ENCODE peak calls at places on chromosomes 3 and 15, in six cellular contexts. Q is endothelial cell of umbilical vein, W is adipocyte, E is fibroblast of lung, C is heart left ventricle, A is neural progenitor cell. K is an unnamed sample.
A peak's percentile ranks its signal among the peaks of the same experiment; 100 is the strongest.

GRCh38 chr3:177680442-177680821 is 483.1 kb upstream of the TBL1XR1 start:
- DNase-seq in Q (peak; percentile 27), W (peak; percentile 40), E (peak; percentile 73), C (no peak), A (no peak), K (no peak)

GRCh38 chr3:194768586-194768985 is 82.9 kb downstream of the FAM43A start:
- DNase-seq in Q (no peak), W (no peak), E (no peak), C (no peak), A (no peak), K (no peak)

GRCh38 chr15:22265056-22265945 is 185.0 kb downstream of the OR4M2 start:
- DNase-seq in Q (no peak), W (no peak), E (no peak), C (no peak), A (no peak), K (no peak)

GRCh38 chr15:75043509-75044257 is 20.3 kb downstream of the PPCDC start:
- DNase-seq in Q (peak; percentile 97), W (peak; percentile 100), E (peak; percentile 99), C (peak; percentile 99), A (no peak), K (peak; percentile 98)

GRCh38 chr15:73621286-73621826 is 11.8 kb downstream of the NPTN start:
- DNase-seq in Q (no peak), W (peak; percentile 49), E (no peak), C (no peak), A (no peak), K (no peak)

GRCh38 chr3:38362825-38363224 is 16.2 kb downstream of the XYLB start:
- DNase-seq in Q (no peak), W (no peak), E (no peak), C (no peak), A (no peak), K (no peak)

GRCh38 chr15:80404057-80404718 is at the start of gene ARNT2:
- DNase-seq in Q (no peak), W (peak; percentile 73), E (peak; percentile 33), C (no peak), A (peak; percentile 84), K (no peak)

GRCh38 chr15:74823324-74823723 is 3.1 kb upstream of the CPLX3 start:
- DNase-seq in Q (no peak), W (no peak), E (no peak), C (no peak), A (no peak), K (no peak)

GRCh38 chr3:115834068-115834467 is 210.8 kb downstream of the GAP43 start:
- DNase-seq in Q (no peak), W (peak; percentile 71), E (peak; percentile 91), C (no peak), A (no peak), K (peak; percentile 69)

GRCh38 chr15:28912422-28912821 is 26.6 kb downstream of the APBA2 start:
- DNase-seq in Q (no peak), W (peak; percentile 22), E (no peak), C (no peak), A (no peak), K (no peak)

GRCh38 chr15:95451891-95452290 is 878.6 kb upstream of the NR2F2 start:
- DNase-seq in Q (no peak), W (no peak), E (no peak), C (no peak), A (no peak), K (no peak)

GRCh38 chr3:177724020-177724638 is 526.8 kb upstream of the TBL1XR1 start:
- DNase-seq in Q (peak; percentile 44), W (peak; percentile 36), E (no peak), C (peak; percentile 66), A (no peak), K (no peak)

GRCh38 chr15:72947709-72948108 is 104.6 kb upstream of the NEO1 start:
- DNase-seq in Q (no peak), W (no peak), E (no peak), C (no peak), A (no peak), K (no peak)

GRCh38 chr3:156332304-156332703 is 211.9 kb downstream of the KCNAB1 start:
- DNase-seq in Q (no peak), W (no peak), E (no peak), C (no peak), A (no peak), K (no peak)

GRCh38 chr3:71104090-71104489 is 479.4 kb downstream of the FOXP1 start:
- DNase-seq in Q (peak; percentile 59), W (peak; percentile 85), E (peak; percentile 96), C (no peak), A (no peak), K (peak; percentile 74)

DNA sequence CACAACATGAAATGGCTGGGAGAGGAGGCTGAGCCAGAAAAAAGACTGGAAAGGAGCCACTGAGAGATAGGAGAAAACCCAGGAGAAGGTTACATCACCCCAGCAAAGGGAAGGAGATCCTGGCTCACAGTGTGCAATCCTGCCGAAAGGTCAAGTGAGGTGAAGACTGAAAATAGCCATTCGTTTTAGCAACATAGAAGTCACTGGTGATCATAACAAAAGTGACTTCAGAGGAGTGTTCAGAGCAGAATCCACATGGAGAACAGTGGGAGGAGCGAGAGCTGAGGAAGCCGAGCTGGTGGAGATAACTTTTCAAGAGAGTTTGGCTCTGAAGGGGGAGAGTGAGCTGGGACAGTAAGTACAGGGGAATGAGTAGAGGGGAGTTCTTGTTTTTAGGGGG is 5.4 kb upstream of the HEG1 start:
- DNase-seq in Q (no peak), W (peak; percentile 53), E (peak; percentile 43), C (peak; percentile 80), A (no peak), K (peak; percentile 37)
- H3K4me3 ChIP-seq in Q (no peak overlapping the region), W (peak overlapping the region; percentile 72), E (no peak overlapping the region), C (peak overlapping the region; percentile 33), A (no peak overlapping the region), K (no peak overlapping the region)

GRCh38 chr15:90886291-90886614 is 1.9 kb downstream of the FES start:
- DNase-seq in Q (no peak), W (no peak), E (no peak), C (no peak), A (no peak), K (no peak)
- H3K36me3 ChIP-seq in Q (peaks cover 3% of the 10 kb centered on the region), W (peaks cover 16% of the 10 kb centered on the region), E (peaks cover 14% of the 10 kb centered on the region), C (peaks cover 43% of the 10 kb centered on the region), A (no peaks in the 10 kb centered on the region), K (peaks cover 19% of the 10 kb centered on the region)

GRCh38 chr3:49133226-49133951 is 539 bp upstream of the LAMB2 start:
- DNase-seq in Q (peak; percentile 92), W (peak; percentile 96), E (peak; percentile 93), C (peak; percentile 91), A (peak; percentile 93), K (peak; percentile 54)
- H3K4me3 ChIP-seq in Q (peak overlapping the region; percentile 89), W (peak overlapping the region; percentile 90), E (peak overlapping the region; percentile 96), C (peak overlapping the region; percentile 80), A (peak overlapping the region; percentile 68), K (peak overlapping the region; percentile 70)

DNA sequence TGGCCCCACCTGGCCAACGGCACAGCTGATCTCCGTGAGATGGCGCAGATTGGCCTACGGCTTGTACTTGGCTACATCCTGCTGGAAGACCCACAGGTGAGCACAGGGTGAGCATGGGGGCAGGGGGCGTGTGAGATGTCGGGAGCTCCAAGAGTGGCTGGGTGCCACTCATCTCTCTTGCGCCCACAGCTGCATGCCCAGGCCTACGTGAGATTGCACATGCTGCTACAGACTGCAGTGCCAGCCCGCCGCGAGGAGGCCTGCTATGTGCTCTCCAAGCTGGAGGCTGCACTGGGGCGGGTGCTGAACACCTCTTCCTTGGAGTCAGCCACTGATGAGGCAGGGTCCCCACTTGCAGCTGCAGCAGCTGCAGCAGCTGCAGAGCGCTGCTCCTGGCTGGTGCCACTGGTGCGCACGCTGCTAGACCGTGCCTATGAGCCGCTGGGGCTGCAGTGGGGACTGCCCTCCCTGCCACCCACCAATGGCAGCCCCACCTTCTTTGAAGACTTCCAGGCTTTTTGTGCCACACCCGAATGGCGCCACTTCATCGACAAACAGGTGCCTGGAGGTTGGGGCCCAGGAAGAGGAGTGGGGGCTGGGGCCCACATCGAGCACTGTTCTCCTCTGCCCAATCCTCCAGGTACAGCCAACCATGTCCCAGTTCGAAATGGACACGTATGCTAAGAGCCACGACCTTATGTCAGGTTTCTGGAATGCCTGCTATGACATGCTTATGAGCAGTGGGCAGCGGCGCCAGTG is 22.4 kb downstream of the NBEAL2 start:
- DNase-seq in Q (no peak), W (no peak), E (no peak), C (no peak), A (no peak), K (no peak)
- H3K36me3 ChIP-seq in Q (peaks cover 2% of the 10 kb centered on the region), W (no peaks in the 10 kb centered on the region), E (no peaks in the 10 kb centered on the region), C (peaks cover 71% of the 10 kb centered on the region), A (no peaks in the 10 kb centered on the region), K (peaks cover 8% of the 10 kb centered on the region)

K was measured in BJ.